ENCODE peak calls at places on chromosomes 7 and 10, in four cellular contexts. H, I, F and V are unnamed samples.

GRCh38 chr7:107319724-107320228 is 150.1 kb upstream of the GPR22 start:
- DNase-seq in H (no peak), I (no peak), F (peak; percentile 30), V (no peak)

GRCh38 chr10:14736600-14737081 is 38.1 kb downstream of the FAM107B start:
- DNase-seq in H (no peak), I (no peak), F (no peak), V (no peak)

GRCh38 chr7:39969431-39969830 is 19.4 kb downstream of the CDK13 start:
- DNase-seq in H (no peak), I (no peak), F (no peak), V (no peak)

GRCh38 chr7:127393370-127394058 is 1.0 kb upstream of the ZNF800 start:
- DNase-seq in H (no peak), I (no peak), F (no peak), V (peak; percentile 52)

GRCh38 chr7:31122649-31123058 is 70.5 kb downstream of the ADCYAP1R1 start:
- DNase-seq in H (no peak), I (peak; percentile 45), F (peak; percentile 59), V (peak; percentile 74)

GRCh38 chr10:75272896-75273295 is 37.1 kb upstream of the COMTD1 start:
- DNase-seq in H (no peak), I (peak; percentile 12), F (no peak), V (no peak)

GRCh38 chr10:119543814-119544642 is 1.5 kb upstream of the RGS10 start:
- DNase-seq in H (no peak), I (no peak), F (no peak), V (no peak)

GRCh38 chr10:135601-136464 is 578 bp downstream of the ZMYND11 start:
- DNase-seq in H (no peak), I (peak; percentile 25), F (peak; percentile 59), V (peak; percentile 75)

GRCh38 chr10:92822060-92822634 is 26.2 kb upstream of the EXOC6 start:
- DNase-seq in H (no peak), I (peak; percentile 34), F (peak; percentile 72), V (no peak)

GRCh38 chr10:25113231-25114035 is 61.4 kb upstream of the GPR158 start:
- DNase-seq in H (no peak), I (peak; percentile 57), F (peak; percentile 69), V (peak; percentile 61)

GRCh38 chr7:155584763-155585531 is 38.6 kb upstream of the CNPY1 start:
- DNase-seq in H (no peak), I (no peak), F (no peak), V (peak; percentile 83)

GRCh38 chr10:81081887-81082620 is 544.4 kb downstream of the SH2D4B start:
- DNase-seq in H (no peak), I (no peak), F (no peak), V (no peak)

GRCh38 chr7:601573-602340 is 82.1 kb upstream of the PDGFA start:
- DNase-seq in H (peak; percentile 49), I (no peak), F (peak; percentile 45), V (no peak)

GRCh38 chr7:23491502-23491901 is 21.2 kb upstream of the IGF2BP3 start:
- DNase-seq in H (no peak), I (no peak), F (no peak), V (no peak)

GRCh38 chr10:79399242-79399831 is 46.1 kb downstream of the ZCCHC24 start:
- DNase-seq in H (no peak), I (no peak), F (peak; percentile 92), V (peak; percentile 77)

GRCh38 chr7:38169862-38170261 is 8.2 kb upstream of the STARD3NL start:
- DNase-seq in H (peak; percentile 85), I (no peak), F (no peak), V (no peak)

GRCh38 chr10:92699518-92700272 is 9.9 kb downstream of the HHEX start:
- DNase-seq in H (no peak), I (no peak), F (peak; percentile 49), V (peak; percentile 73)

GRCh38 chr10:115056186-115056585 is 37.0 kb upstream of the ATRNL1 start:
- DNase-seq in H (no peak), I (no peak), F (no peak), V (no peak)

GRCh38 chr10:14560794-14561765 is 213.6 kb downstream of the FAM107B start:
- DNase-seq in H (no peak), I (no peak), F (no peak), V (no peak)

GRCh38 chr7:149820622-149821190 is 17.5 kb upstream of the ZNF862 start:
- DNase-seq in H (no peak), I (no peak), F (no peak), V (no peak)

GRCh38 chr10:118362103-118362502 is 20.0 kb upstream of the FAM204A start:
- DNase-seq in H (no peak), I (no peak), F (no peak), V (no peak)

GRCh38 chr7:41472427-41473125 is 230.3 kb downstream of the INHBA start:
- DNase-seq in H (no peak), I (no peak), F (no peak), V (no peak)

GRCh38 chr7:149610441-149611011 is 112.9 kb upstream of the ZNF746 start:
- DNase-seq in H (no peak), I (no peak), F (no peak), V (no peak)

GRCh38 chr10:75424553-75424952 is 6.9 kb upstream of the LRMDA start:
- DNase-seq in H (no peak), I (no peak), F (no peak), V (no peak)

GRCh38 chr10:95767884-95768556 is 12.1 kb downstream of the ENTPD1 start:
- DNase-seq in H (no peak), I (no peak), F (no peak), V (no peak)

GRCh38 chr7:101241015-101241363 is 3.4 kb upstream of the CLDN15 start:
- DNase-seq in H (no peak), I (no peak), F (no peak), V (no peak)

GRCh38 chr7:111741811-111742240 is 179.5 kb upstream of the IMMP2L start:
- DNase-seq in H (peak; percentile 31), I (peak; percentile 61), F (peak; percentile 86), V (peak; percentile 79)

GRCh38 chr10:62306663-62307062 is 38.0 kb upstream of the RTKN2 start:
- DNase-seq in H (no peak), I (no peak), F (no peak), V (no peak)

GRCh38 chr10:69272620-69273019 is 5.7 kb upstream of the HK1 start:
- DNase-seq in H (no peak), I (no peak), F (no peak), V (no peak)

GRCh38 chr7:128247640-128248194 is 6.6 kb downstream of the LEP start:
- DNase-seq in H (no peak), I (no peak), F (peak; percentile 44), V (no peak)

GRCh38 chr7:144384071-144384470 is 19.4 kb downstream of the NOBOX start:
- DNase-seq in H (peak; percentile 12), I (peak; percentile 8), F (no peak), V (no peak)

GRCh38 chr10:101834341-101834740 is 9.3 kb downstream of the KCNIP2 start:
- DNase-seq in H (no peak), I (no peak), F (peak; percentile 17), V (no peak)

GRCh38 chr10:59362184-59362966 is at the start of gene FAM13C:
- DNase-seq in H (no peak), I (peak; percentile 7), F (no peak), V (peak; percentile 83)

GRCh38 chr10:31401287-31401686 is 82.3 kb downstream of the ZEB1 start:
- DNase-seq in H (no peak), I (no peak), F (no peak), V (no peak)

GRCh38 chr10:88062798-88063472 is 199.5 kb downstream of the PTEN start:
- DNase-seq in H (no peak), I (peak; percentile 56), F (no peak), V (no peak)

GRCh38 chr7:105210721-105211205 is 178.0 kb downstream of the SRPK2 start:
- DNase-seq in H (peak; percentile 66), I (no peak), F (no peak), V (no peak)

GRCh38 chr7:148723166-148723559 is 24.5 kb downstream of the CUL1 start:
- DNase-seq in H (no peak), I (no peak), F (no peak), V (no peak)

GRCh38 chr7:2313450-2314208 is 612 bp downstream of the SNX8 start:
- DNase-seq in H (no peak), I (no peak), F (no peak), V (no peak)

GRCh38 chr7:2314209-2314955 is at the start of gene SNX8:
- DNase-seq in H (no peak), I (peak; percentile 77), F (peak; percentile 99), V (peak; percentile 100)

GRCh38 chr7:2315787-2316186 is 1.5 kb upstream of the SNX8 start:
- DNase-seq in H (no peak), I (no peak), F (no peak), V (no peak)

GRCh38 chr7:2309889-2310331 is 4.3 kb downstream of the SNX8 start:
- DNase-seq in H (no peak), I (peak; percentile 57), F (no peak), V (no peak)

GRCh38 chr7:2312272-2312929 is 1.8 kb downstream of the SNX8 start:
- DNase-seq in H (no peak), I (no peak), F (no peak), V (no peak)
- TF ChIP-seq FOXM1 in H (no peak), I (no peak), F (no peak), V (no peak)

GRCh38 chr7:18049262-18049661 is 21.6 kb upstream of the PRPS1L1 start:
- DNase-seq in H (no peak), I (no peak), F (no peak), V (no peak)
- TF ChIP-seq YY1 in H (no peak), I (no peak), F (no peak), V (no peak)

DNA sequence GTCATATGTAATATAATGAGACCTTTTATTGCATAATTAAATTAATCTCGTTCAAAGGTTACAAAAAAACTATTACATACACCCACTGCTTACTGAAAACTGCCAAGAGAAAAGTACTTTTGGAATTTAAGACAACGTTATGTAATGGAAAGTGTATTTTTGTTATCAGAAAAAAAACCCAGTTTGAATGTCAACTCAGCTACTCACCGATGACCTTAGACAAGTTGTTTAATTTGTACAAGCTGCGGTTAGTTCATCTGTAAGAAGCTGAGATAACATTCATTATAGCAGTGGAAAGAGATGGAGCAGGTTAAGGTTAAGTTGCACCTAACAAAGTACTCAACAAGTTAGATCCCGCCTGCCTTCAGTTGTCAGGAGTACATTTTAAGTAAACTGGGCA is 1.1 kb downstream of the PSMA2 start:
- DNase-seq in H (no peak), I (no peak), F (no peak), V (no peak)
- TF ChIP-seq FOXM1 in H (no peak), I (no peak), F (no peak), V (no peak)

DNA sequence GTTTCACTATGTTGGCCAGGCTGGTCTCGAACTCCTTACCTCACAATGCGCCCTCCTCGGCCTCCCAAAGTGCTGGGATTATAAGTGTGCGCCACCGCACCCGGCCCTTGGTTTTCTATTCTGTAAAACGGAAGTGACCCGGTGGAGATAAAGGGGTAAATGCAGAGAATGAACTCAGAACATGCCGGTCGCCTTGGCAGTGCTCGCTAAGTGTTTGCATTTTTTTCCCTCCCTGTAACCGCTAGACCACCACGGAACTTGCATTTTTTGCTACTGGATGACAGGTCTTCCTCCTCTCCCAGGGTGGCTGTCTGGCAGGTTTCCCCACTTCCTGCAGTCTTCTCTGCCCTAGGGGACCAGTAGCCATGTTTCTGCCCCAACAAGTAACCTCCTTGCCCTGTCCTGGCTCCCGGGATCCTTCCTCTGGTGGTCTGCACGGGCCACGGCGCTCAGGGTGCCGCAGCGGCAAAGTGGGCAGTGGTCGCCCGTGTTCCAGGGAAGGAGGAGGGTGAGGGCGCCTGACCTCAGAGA is 18.8 kb upstream of the GNA12 start:
- DNase-seq in H (no peak), I (no peak), F (no peak), V (no peak)
- TF ChIP-seq YY1 in H (no peak), I (peak; percentile 63), F (no peak), V (no peak)

GRCh38 chr7:51058764-51059163 is 257.8 kb downstream of the COBL start:
- DNase-seq in H (no peak), I (no peak), F (no peak), V (no peak)
- TF ChIP-seq FOXM1 in H (no peak), I (no peak), F (no peak), V (no peak)